ENCODE peak calls at places on chromosomes 1 and 21, in four cellular contexts. One of them, this sample, is unnamed.

GRCh38 chr1:169108897-169109560 is 2.5 kb downstream of the ATP1B1 start:
- DNase-seq in HL-60: no peak
- DNase-seq in GM23338: peak
- DNase-seq in K562: no peak
- DNase-seq in this sample: no peak

GRCh38 chr21:29499734-29500343 is 201.1 kb downstream of the BACH1 start:
- DNase-seq in K562: peak
- DNase-seq in GM23338: peak
- DNase-seq in HL-60: no peak
- DNase-seq in this sample: no peak

GRCh38 chr1:228463559-228464455 is 23.4 kb upstream of the RNF187 start:
- DNase-seq in K562: peak
- DNase-seq in GM23338: peak
- DNase-seq in HL-60: no peak
- DNase-seq in this sample: peak

GRCh38 chr1:93672069-93672468 is 9.6 kb downstream of the BCAR3 start:
- DNase-seq in GM23338: no peak
- DNase-seq in K562: peak
- DNase-seq in HL-60: no peak
- DNase-seq in this sample: no peak

GRCh38 chr1:16440150-16440479 is 409 bp upstream of the NECAP2 start:
- DNase-seq in K562: no peak
- DNase-seq in HL-60: no peak
- DNase-seq in GM23338: peak
- DNase-seq in this sample: no peak

GRCh38 chr1:15693371-15693770 is 9.3 kb downstream of the PLEKHM2 start:
- DNase-seq in HL-60: no peak
- DNase-seq in GM23338: no peak
- DNase-seq in K562: no peak
- DNase-seq in this sample: no peak

GRCh38 chr1:22077728-22078127 is 25.2 kb downstream of the CDC42 start:
- DNase-seq in K562: no peak
- DNase-seq in HL-60: no peak
- DNase-seq in GM23338: no peak
- DNase-seq in this sample: no peak

GRCh38 chr1:8751984-8752383 is 65.5 kb downstream of the RERE start:
- DNase-seq in K562: no peak
- DNase-seq in HL-60: no peak
- DNase-seq in GM23338: no peak
- DNase-seq in this sample: no peak

GRCh38 chr1:52233463-52233862 is 91.6 kb downstream of the ZFYVE9 start:
- DNase-seq in HL-60: no peak
- DNase-seq in GM23338: no peak
- DNase-seq in K562: no peak
- DNase-seq in this sample: no peak

GRCh38 chr1:85188530-85188929 is 12.3 kb downstream of the SYDE2 start:
- DNase-seq in GM23338: no peak
- DNase-seq in HL-60: no peak
- DNase-seq in K562: no peak
- DNase-seq in this sample: no peak

GRCh38 chr1:225874431-225874830 is 7.7 kb downstream of the TMEM63A start:
- DNase-seq in HL-60: no peak
- DNase-seq in K562: no peak
- DNase-seq in GM23338: no peak
- DNase-seq in this sample: peak

GRCh38 chr1:83102630-83103071 is 896.3 kb downstream of the TTLL7 start:
- DNase-seq in K562: no peak
- DNase-seq in GM23338: peak
- DNase-seq in HL-60: no peak
- DNase-seq in this sample: no peak

GRCh38 chr1:225762444-225762843 is 15.2 kb upstream of the SRP9 start:
- DNase-seq in HL-60: no peak
- DNase-seq in GM23338: no peak
- DNase-seq in K562: no peak
- DNase-seq in this sample: peak

GRCh38 chr21:33208534-33208933 is 21.2 kb upstream of the IFNAR2 start:
- DNase-seq in GM23338: no peak
- DNase-seq in HL-60: no peak
- DNase-seq in K562: no peak
- DNase-seq in this sample: no peak

GRCh38 chr1:99146129-99146848 is 118.0 kb upstream of the PLPPR4 start:
- DNase-seq in HL-60: no peak
- DNase-seq in GM23338: no peak
- DNase-seq in K562: peak
- DNase-seq in this sample: peak

GRCh38 chr1:165637427-165637826 is 6.4 kb downstream of the MGST3 start:
- DNase-seq in K562: no peak
- DNase-seq in HL-60: no peak
- DNase-seq in GM23338: peak
- DNase-seq in this sample: no peak

GRCh38 chr1:209688746-209689234 is 13.6 kb downstream of the G0S2 start:
- DNase-seq in HL-60: no peak
- DNase-seq in K562: peak
- DNase-seq in GM23338: no peak
- DNase-seq in this sample: no peak

GRCh38 chr21:32413697-32414578 is 1.4 kb downstream of the EVA1C start:
- DNase-seq in HL-60: no peak
- DNase-seq in GM23338: no peak
- DNase-seq in K562: no peak
- DNase-seq in this sample: no peak

GRCh38 chr1:245663841-245664240 is 509.1 kb downstream of the KIF26B start:
- DNase-seq in HL-60: no peak
- DNase-seq in K562: no peak
- DNase-seq in GM23338: no peak
- DNase-seq in this sample: peak

GRCh38 chr1:27403065-27403726 is 10.8 kb downstream of the GPR3 start:
- DNase-seq in K562: peak
- DNase-seq in GM23338: peak
- DNase-seq in HL-60: no peak
- DNase-seq in this sample: peak

GRCh38 chr1:40143891-40144575 is 17.2 kb upstream of the RLF start:
- DNase-seq in HL-60: no peak
- DNase-seq in K562: peak
- DNase-seq in GM23338: peak
- DNase-seq in this sample: no peak

GRCh38 chr1:44305962-44306422 is 49.1 kb downstream of the ERI3 start:
- DNase-seq in K562: no peak
- DNase-seq in HL-60: no peak
- DNase-seq in GM23338: no peak
- DNase-seq in this sample: no peak

GRCh38 chr21:37072239-37072987 is 458 bp downstream of the PIGP start:
- DNase-seq in GM23338: peak
- DNase-seq in K562: peak
- DNase-seq in HL-60: no peak
- DNase-seq in this sample: no peak

GRCh38 chr21:37071561-37072238 is 1.2 kb downstream of the PIGP start:
- DNase-seq in GM23338: peak
- DNase-seq in HL-60: no peak
- DNase-seq in K562: peak
- DNase-seq in this sample: no peak

GRCh38 chr21:37073417-37074194 is 552 bp downstream of the TTC3 start:
- DNase-seq in HL-60: peak
- DNase-seq in GM23338: no peak
- DNase-seq in K562: peak
- DNase-seq in this sample: peak

GRCh38 chr21:37074195-37074510 is 1.1 kb downstream of the TTC3 start:
- DNase-seq in K562: peak
- DNase-seq in GM23338: peak
- DNase-seq in HL-60: no peak
- DNase-seq in this sample: no peak

DNA sequence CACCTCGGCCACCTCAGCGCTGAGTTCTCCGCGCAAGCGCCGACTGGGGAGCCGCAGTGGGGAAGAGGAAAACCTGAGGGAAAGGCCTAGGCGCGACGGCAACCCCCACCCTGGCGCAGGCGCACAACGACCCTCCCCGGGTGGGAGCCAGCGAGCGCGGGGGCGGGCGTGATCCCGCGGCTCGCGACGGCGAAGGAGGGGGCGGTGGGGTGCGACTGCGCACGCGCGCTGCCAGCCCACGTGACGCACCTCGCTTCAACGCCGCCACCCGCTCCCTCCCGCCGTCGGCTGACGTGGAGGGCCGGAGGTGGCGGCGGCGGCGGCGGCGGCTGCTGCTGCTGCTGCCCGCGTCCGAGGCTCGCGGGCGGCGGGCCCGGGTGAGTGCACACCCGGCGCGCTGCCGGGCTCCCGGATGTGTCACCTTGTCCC is at the start of the genes PIGP and TTC3:
- DNase-seq in HL-60: peak
- DNase-seq in GM23338: peak
- DNase-seq in K562: peak
- DNase-seq in this sample: peak
- TF ChIP-seq POLR2AphosphoS5 in HL-60: peak
- TF ChIP-seq POLR2AphosphoS5 in GM23338: no peak
- TF ChIP-seq POLR2AphosphoS5 in K562: peak
- TF ChIP-seq POLR2AphosphoS5 in this sample: peak

GRCh38 chr1:178066904-178067531 is 26.9 kb upstream of the RASAL2 start:
- DNase-seq in GM23338: no peak
- DNase-seq in K562: no peak
- DNase-seq in HL-60: no peak
- DNase-seq in this sample: no peak
- TF ChIP-seq POLR2AphosphoS5 in GM23338: no peak
- TF ChIP-seq POLR2AphosphoS5 in K562: no peak
- TF ChIP-seq POLR2AphosphoS5 in HL-60: peak
- TF ChIP-seq POLR2AphosphoS5 in this sample: no peak

GRCh38 chr1:75415187-75415586 is 195.7 kb downstream of the SLC44A5 start:
- DNase-seq in K562: no peak
- DNase-seq in HL-60: no peak
- DNase-seq in GM23338: no peak
- DNase-seq in this sample: no peak
- TF ChIP-seq POLR2AphosphoS5 in K562: no peak
- TF ChIP-seq POLR2AphosphoS5 in HL-60: no peak
- TF ChIP-seq POLR2AphosphoS5 in GM23338: no peak
- TF ChIP-seq POLR2AphosphoS5 in this sample: no peak

GRCh38 chr1:150578278-150579109 is 916 bp downstream of the MCL1 start:
- DNase-seq in GM23338: peak
- DNase-seq in K562: peak
- DNase-seq in HL-60: peak
- DNase-seq in this sample: peak
- TF ChIP-seq POLR2AphosphoS5 in GM23338: no peak
- TF ChIP-seq POLR2AphosphoS5 in K562: peak
- TF ChIP-seq POLR2AphosphoS5 in HL-60: peak
- TF ChIP-seq POLR2AphosphoS5 in this sample: peak

GRCh38 chr1:19650416-19651140 is 6.5 kb downstream of the NBL1 start:
- DNase-seq in HL-60: no peak
- DNase-seq in K562: peak
- DNase-seq in GM23338: no peak
- DNase-seq in this sample: no peak
- TF ChIP-seq POLR2AphosphoS5 in HL-60: no peak
- TF ChIP-seq POLR2AphosphoS5 in K562: no peak
- TF ChIP-seq POLR2AphosphoS5 in GM23338: no peak
- TF ChIP-seq POLR2AphosphoS5 in this sample: no peak

GRCh38 chr1:37945743-37946702 is 830 bp downstream of the INPP5B start:
- DNase-seq in HL-60: peak
- DNase-seq in GM23338: peak
- DNase-seq in K562: peak
- DNase-seq in this sample: peak
- TF ChIP-seq POLR2AphosphoS5 in HL-60: no peak
- TF ChIP-seq POLR2AphosphoS5 in GM23338: no peak
- TF ChIP-seq POLR2AphosphoS5 in K562: peak
- TF ChIP-seq POLR2AphosphoS5 in this sample: peak

GRCh38 chr1:94727846-94728715 is 92.1 kb upstream of the SLC44A3 start:
- DNase-seq in K562: no peak
- DNase-seq in HL-60: no peak
- DNase-seq in GM23338: no peak
- DNase-seq in this sample: no peak
- TF ChIP-seq POLR2AphosphoS5 in K562: no peak
- TF ChIP-seq POLR2AphosphoS5 in HL-60: no peak
- TF ChIP-seq POLR2AphosphoS5 in GM23338: no peak
- TF ChIP-seq POLR2AphosphoS5 in this sample: no peak

GRCh38 chr1:205230965-205231364 is 3.2 kb downstream of the TMCC2 start:
- DNase-seq in K562: no peak
- DNase-seq in GM23338: no peak
- DNase-seq in HL-60: no peak
- DNase-seq in this sample: no peak
- TF ChIP-seq POLR2AphosphoS5 in K562: no peak
- TF ChIP-seq POLR2AphosphoS5 in GM23338: no peak
- TF ChIP-seq POLR2AphosphoS5 in HL-60: no peak
- TF ChIP-seq POLR2AphosphoS5 in this sample: no peak

DNA sequence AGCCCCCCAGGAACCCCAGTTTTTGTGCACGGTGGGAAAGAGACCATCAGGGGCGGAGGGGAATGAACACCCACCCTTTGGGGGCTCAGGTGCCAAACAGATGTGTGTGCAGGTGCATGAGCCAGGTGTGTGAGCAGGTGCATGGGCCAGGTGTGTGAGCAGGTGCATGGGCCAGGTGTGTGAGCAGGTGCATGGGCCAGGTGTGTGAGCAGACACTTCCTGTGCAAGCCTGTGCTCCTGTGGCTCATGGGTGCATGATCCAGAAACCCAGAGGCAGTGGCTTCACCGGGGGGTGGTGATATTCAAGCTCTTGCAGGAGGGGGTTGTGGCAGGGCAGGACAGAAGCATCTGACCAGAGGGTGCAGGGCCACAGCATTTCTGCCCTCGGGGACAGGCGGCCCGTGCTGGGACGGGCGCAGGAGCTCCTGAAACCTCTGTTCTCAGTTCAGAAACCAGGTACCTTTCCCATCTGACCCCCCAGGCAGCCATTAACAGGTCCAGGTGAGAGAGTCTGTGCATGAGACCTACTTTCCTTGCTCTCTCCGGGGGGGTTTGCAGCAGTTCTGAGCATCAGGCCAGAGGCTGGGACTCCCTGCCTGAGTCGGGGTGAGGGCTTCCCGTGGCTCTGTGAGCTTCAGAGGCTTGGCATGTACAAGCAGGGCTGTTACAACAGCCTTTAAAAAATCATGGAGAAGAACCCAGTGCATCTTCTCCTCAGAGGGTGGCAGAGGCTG is 29.1 kb downstream of the COL18A1 start:
- DNase-seq in K562: no peak
- DNase-seq in HL-60: no peak
- DNase-seq in GM23338: no peak
- DNase-seq in this sample: no peak
- TF ChIP-seq POLR2AphosphoS5 in K562: no peak
- TF ChIP-seq POLR2AphosphoS5 in HL-60: no peak
- TF ChIP-seq POLR2AphosphoS5 in GM23338: no peak
- TF ChIP-seq POLR2AphosphoS5 in this sample: no peak

This sample was measured in spleen.